ENCODE peak calls at places on chromosome 16, in eight cellular contexts. V is A549, W is IMR-90, D is sigmoid colon, J is gastrocnemius medialis, N is tibial nerve, S is stomach, L is H54. Q is an unnamed sample.

GRCh38 chr16:24497405-24497804 is 42.0 kb upstream of the RBBP6 start:
- DNase-seq in V (no peak), W (peak), D (no peak), J (no peak), N (no peak), S (no peak), L (no peak), Q (no peak)

GRCh38 chr16:28105954-28106353 is 42.4 kb upstream of the GSG1L start:
- DNase-seq in V (no peak), W (no peak), D (no peak), J (no peak), N (no peak), S (no peak), L (no peak), Q (no peak)

GRCh38 chr16:15983898-15984297 is 34.5 kb downstream of the ABCC1 start:
- DNase-seq in V (no peak), W (peak), D (no peak), J (no peak), N (no peak), S (no peak), L (no peak), Q (no peak)

GRCh38 chr16:78310990-78311561 is 211.6 kb downstream of the WWOX start:
- DNase-seq in V (no peak), W (peak), D (no peak), J (no peak), N (no peak), S (no peak), L (no peak), Q (no peak)

GRCh38 chr16:86664518-86665318 is 86.4 kb downstream of the FOXL1 start:
- DNase-seq in V (peak), W (peak), D (no peak), J (peak), N (no peak), S (peak), L (peak), Q (no peak)

GRCh38 chr16:693766-694165 is 3.6 kb upstream of the WDR24 start:
- DNase-seq in V (no peak), W (no peak), D (no peak), J (no peak), N (no peak), S (no peak), L (no peak), Q (no peak)

GRCh38 chr16:22890976-22891375 is 77.0 kb downstream of the HS3ST2 start:
- DNase-seq in V (no peak), W (no peak), D (no peak), J (no peak), N (no peak), S (no peak), L (no peak), Q (no peak)

GRCh38 chr16:87581867-87582220 is 20.5 kb upstream of the JPH3 start:
- DNase-seq in V (peak), W (peak), D (peak), J (peak), N (peak), S (peak), L (peak), Q (no peak)

GRCh38 chr16:82605863-82606620 is 20.7 kb upstream of the CDH13 start:
- DNase-seq in V (no peak), W (no peak), D (no peak), J (no peak), N (no peak), S (no peak), L (no peak), Q (no peak)

GRCh38 chr16:89037261-89038152 is 56.1 kb upstream of the ACSF3 start:
- DNase-seq in V (peak), W (peak), D (no peak), J (no peak), N (no peak), S (no peak), L (no peak), Q (peak)

GRCh38 chr16:77963185-77964044 is 58.9 kb upstream of the CLEC3A start:
- DNase-seq in V (no peak), W (no peak), D (no peak), J (no peak), N (no peak), S (no peak), L (no peak), Q (no peak)

GRCh38 chr16:66344533-66345145 is 21.9 kb upstream of the CDH5 start:
- DNase-seq in V (peak), W (peak), D (no peak), J (no peak), N (peak), S (no peak), L (no peak), Q (peak)

GRCh38 chr16:78709137-78709871 is 609.9 kb downstream of the WWOX start:
- DNase-seq in V (no peak), W (no peak), D (no peak), J (no peak), N (no peak), S (no peak), L (no peak), Q (no peak)

GRCh38 chr16:85092851-85093250 is 19.4 kb downstream of the CIBAR2 start:
- DNase-seq in V (no peak), W (no peak), D (no peak), J (no peak), N (no peak), S (no peak), L (no peak), Q (no peak)

GRCh38 chr16:25950586-25951201 is 258.9 kb downstream of the HS3ST4 start:
- DNase-seq in V (no peak), W (no peak), D (no peak), J (no peak), N (no peak), S (no peak), L (no peak), Q (no peak)

GRCh38 chr16:84826558-84826941 is 6.8 kb downstream of the CRISPLD2 start:
- DNase-seq in V (no peak), W (peak), D (peak), J (peak), N (no peak), S (peak), L (no peak), Q (no peak)

GRCh38 chr16:67659675-67660563 is at the start of gene ACD:
- DNase-seq in V (peak), W (peak), D (peak), J (peak), N (peak), S (peak), L (peak), Q (peak)
- TF ChIP-seq POLR2A in V (peak), W (peak), D (peak), J (peak), N (peak), S (no peak), L (peak), Q (peak)

GRCh38 chr16:81444448-81445121 is at the start of gene CMIP:
- DNase-seq in V (peak), W (peak), D (peak), J (peak), N (peak), S (peak), L (peak), Q (peak)
- TF ChIP-seq POLR2A in V (peak), W (no peak), D (no peak), J (no peak), N (peak), S (no peak), L (peak), Q (no peak)

GRCh38 chr16:31192856-31193642 is 9.5 kb downstream of the PYCARD start:
- DNase-seq in V (no peak), W (no peak), D (no peak), J (no peak), N (no peak), S (no peak), L (no peak), Q (no peak)
- TF ChIP-seq POLR2A in V (no peak), W (no peak), D (no peak), J (no peak), N (no peak), S (no peak), L (no peak), Q (no peak)

GRCh38 chr16:3059723-3060242 is 5.7 kb upstream of the IL32 start:
- DNase-seq in V (no peak), W (no peak), D (no peak), J (no peak), N (no peak), S (no peak), L (no peak), Q (no peak)

GRCh38 chr16:3058173-3059030 is 7.0 kb upstream of the IL32 start:
- DNase-seq in V (peak), W (no peak), D (peak), J (no peak), N (peak), S (peak), L (no peak), Q (peak)

GRCh38 chr16:3060339-3061127 is 4.9 kb upstream of the IL32 start:
- DNase-seq in V (no peak), W (no peak), D (no peak), J (no peak), N (no peak), S (no peak), L (no peak), Q (no peak)

GRCh38 chr16:3057181-3058166 is 8.0 kb upstream of the IL32 start:
- DNase-seq in V (no peak), W (no peak), D (no peak), J (no peak), N (no peak), S (no peak), L (no peak), Q (no peak)

DNA sequence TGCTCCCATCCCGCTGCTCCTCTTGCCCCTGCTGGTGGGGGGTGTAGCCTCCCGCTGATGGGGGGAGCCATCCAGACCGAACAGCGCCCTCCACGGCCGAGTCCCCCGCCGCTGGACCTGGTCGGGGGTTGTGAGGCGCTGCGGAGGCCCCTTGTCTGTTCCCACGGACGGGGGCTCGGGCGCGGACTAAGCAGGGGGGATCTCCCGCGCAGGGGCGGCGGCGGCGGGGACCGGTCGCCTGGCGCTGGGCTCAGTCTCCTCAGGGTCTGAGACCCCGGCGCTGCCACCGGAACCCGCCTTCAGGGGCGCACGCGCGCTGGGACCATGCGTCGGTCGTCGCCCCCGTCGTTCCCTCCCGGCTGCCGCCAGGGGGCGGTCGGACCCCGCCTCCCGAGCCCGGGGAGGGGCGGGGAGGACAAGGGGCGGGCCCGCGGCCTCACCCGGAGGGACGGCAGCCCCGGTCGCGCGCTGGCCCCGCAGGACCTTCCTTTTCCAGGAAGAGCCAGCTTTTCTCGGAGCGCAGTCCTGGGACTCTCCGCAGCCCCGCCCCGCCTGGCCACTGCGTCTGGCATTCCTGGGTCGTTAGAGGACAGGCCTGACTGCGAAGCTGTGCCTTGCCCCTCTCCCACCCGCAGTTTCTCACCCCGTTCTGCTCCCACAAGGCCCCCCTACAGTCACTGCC is 6.3 kb upstream of the IL32 start:
- DNase-seq in V (peak), W (peak), D (peak), J (peak), N (peak), S (peak), L (peak), Q (peak)
- TF ChIP-seq POLR2A in V (peak), W (peak), D (no peak), J (peak), N (peak), S (no peak), L (peak), Q (no peak)

GRCh38 chr16:17270683-17271109 is 200.1 kb downstream of the XYLT1 start:
- DNase-seq in V (no peak), W (no peak), D (no peak), J (no peak), N (no peak), S (peak), L (no peak), Q (no peak)
- TF ChIP-seq POLR2A in V (no peak), W (no peak), D (no peak), J (no peak), N (no peak), S (no peak), L (no peak), Q (no peak)

GRCh38 chr16:81275064-81275532 is 36.6 kb downstream of the BCO1 start:
- DNase-seq in V (no peak), W (no peak), D (no peak), J (no peak), N (no peak), S (peak), L (no peak), Q (no peak)
- TF ChIP-seq POLR2A in V (no peak), W (no peak), D (no peak), J (no peak), N (no peak), S (no peak), L (no peak), Q (no peak)